ENCODE peak calls at places on chromosomes 3 and 15, in six cellular contexts. U, X, O, Q, Z and E are unnamed samples.

GRCh38 chr15:31465083-31465955 is 138.7 kb downstream of the KLF13 start:
- DNase-seq in U (no peak), X (no peak), Q (no peak), O (no peak), Z (no peak), E (no peak)

GRCh38 chr3:98534734-98535133 is 3.0 kb downstream of the GPR15 start:
- DNase-seq in U (no peak), Q (no peak), Z (no peak), X (no peak), O (no peak), E (no peak)

GRCh38 chr15:77768107-77768506 is 135.4 kb upstream of the LINGO1 start:
- DNase-seq in Z (no peak), Q (no peak), O (no peak), U (no peak), X (no peak), E (no peak)

GRCh38 chr15:35289029-35289617 is 204.0 kb upstream of the NANOGP8 start:
- DNase-seq in X (peak), O (no peak), U (peak), Z (no peak), Q (peak), E (peak)

GRCh38 chr3:195401959-195402358 is 40.9 kb downstream of the ACAP2 start:
- DNase-seq in Q (peak), O (no peak), Z (no peak), U (no peak), X (no peak), E (no peak)

GRCh38 chr3:4994823-4995499 is 15.7 kb downstream of the BHLHE40 start:
- DNase-seq in O (no peak), Z (no peak), Q (no peak), X (peak), U (peak), E (peak)

GRCh38 chr15:100039994-100040393 is 301.8 kb downstream of the ADAMTS17 start:
- DNase-seq in U (no peak), Q (no peak), Z (no peak), O (no peak), X (no peak), E (no peak)

GRCh38 chr15:41323611-41324010 is 8.8 kb downstream of the OIP5 start:
- DNase-seq in Z (no peak), U (no peak), X (no peak), O (no peak), Q (no peak), E (no peak)

GRCh38 chr15:33194237-33194636 is 277 bp downstream of the FMN1 start:
- DNase-seq in Q (peak), X (peak), U (no peak), O (no peak), Z (no peak), E (no peak)

GRCh38 chr15:87940763-87941162 is 315.8 kb downstream of the NTRK3 start:
- DNase-seq in O (no peak), U (no peak), Z (no peak), Q (no peak), X (no peak), E (no peak)

GRCh38 chr15:41817327-41817726 is 10.6 kb upstream of the JMJD7 start:
- DNase-seq in U (no peak), X (peak), Q (no peak), O (no peak), Z (no peak), E (no peak)

GRCh38 chr3:158789592-158789991 is 12.3 kb upstream of the MFSD1 start:
- DNase-seq in Z (no peak), Q (peak), O (no peak), U (no peak), X (peak), E (peak)

GRCh38 chr15:85837881-85838280 is 43.2 kb upstream of the KLHL25 start:
- DNase-seq in O (no peak), X (no peak), Q (no peak), U (no peak), Z (no peak), E (no peak)

GRCh38 chr15:69524296-69524695 is 71.7 kb downstream of the RPLP1 start:
- DNase-seq in X (no peak), Q (no peak), U (no peak), O (no peak), Z (no peak), E (no peak)

GRCh38 chr3:40268708-40269524 is 40.6 kb upstream of the EIF1B start:
- DNase-seq in Q (no peak), Z (no peak), O (no peak), X (no peak), U (no peak), E (no peak)

GRCh38 chr3:106305127-106305526 is 436.3 kb upstream of the CBLB start:
- DNase-seq in X (no peak), U (no peak), O (no peak), Q (no peak), Z (no peak), E (no peak)

GRCh38 chr3:104952587-104952986 is 414.1 kb upstream of the ALCAM start:
- DNase-seq in Z (no peak), U (no peak), X (no peak), Q (no peak), O (no peak), E (no peak)

GRCh38 chr15:66586155-66586976 is 20.6 kb upstream of the LCTL start:
- DNase-seq in Z (no peak), U (no peak), Q (no peak), X (no peak), O (no peak), E (no peak)

GRCh38 chr3:108486910-108487309 is 23.5 kb downstream of the MYH15 start:
- DNase-seq in Z (no peak), Q (peak), O (no peak), U (no peak), X (no peak), E (no peak)

GRCh38 chr3:151226088-151226563 is 23.1 kb upstream of the GPR171 start:
- DNase-seq in Z (no peak), X (no peak), O (no peak), Q (no peak), U (no peak), E (peak)

GRCh38 chr3:67083277-67083676 is 85.2 kb downstream of the KBTBD8 start:
- DNase-seq in Q (no peak), U (no peak), X (no peak), O (no peak), Z (peak), E (no peak)

GRCh38 chr3:53243165-53243564 is 12.7 kb downstream of the TKT start:
- DNase-seq in Z (no peak), Q (peak), U (no peak), X (no peak), O (no peak), E (no peak)

GRCh38 chr3:4986611-4987373 is 7.6 kb downstream of the BHLHE40 start:
- DNase-seq in X (peak), Z (no peak), O (peak), Q (peak), U (peak), E (peak)

GRCh38 chr3:63343674-63344073 is 65.6 kb downstream of the SYNPR start:
- DNase-seq in U (peak), X (peak), Q (peak), Z (peak), O (peak), E (peak)

GRCh38 chr3:151816091-151816604 is 2.2 kb downstream of the AADAC start:
- DNase-seq in U (no peak), Q (no peak), O (no peak), Z (no peak), X (peak), E (peak)

GRCh38 chr3:45479627-45480026 is 91.3 kb downstream of the LARS2 start:
- DNase-seq in Q (no peak), U (no peak), O (no peak), X (no peak), Z (no peak), E (peak)

GRCh38 chr15:99683000-99683670 is 50.1 kb downstream of the LYSMD4 start:
- DNase-seq in X (no peak), U (no peak), Q (no peak), O (no peak), Z (no peak), E (no peak)

GRCh38 chr3:115581347-115582135 is 41.8 kb upstream of the GAP43 start:
- DNase-seq in Q (no peak), O (no peak), Z (no peak), X (no peak), U (no peak), E (no peak)

GRCh38 chr15:81511160-81511559 is 137.1 kb upstream of the TMC3 start:
- DNase-seq in Z (no peak), U (no peak), X (no peak), O (no peak), Q (no peak), E (no peak)

GRCh38 chr15:56207711-56208110 is 36.0 kb downstream of the RFX7 start:
- DNase-seq in X (no peak), Q (no peak), U (no peak), Z (peak), O (no peak), E (no peak)

GRCh38 chr3:8324727-8325126 is 176.9 kb upstream of the LMCD1 start:
- DNase-seq in X (no peak), U (peak), Q (peak), O (no peak), Z (no peak), E (peak)

GRCh38 chr15:64525828-64526530 is 65.6 kb downstream of the ZNF609 start:
- DNase-seq in U (no peak), Z (no peak), X (no peak), O (no peak), Q (no peak), E (no peak)

GRCh38 chr15:90535254-90535653 is 5.5 kb downstream of the CRTC3 start:
- DNase-seq in U (no peak), O (no peak), Z (no peak), Q (no peak), X (no peak), E (no peak)

GRCh38 chr15:90540768-90541167 is 11.0 kb downstream of the CRTC3 start:
- DNase-seq in Q (peak), O (no peak), Z (no peak), U (no peak), X (peak), E (no peak)

GRCh38 chr15:90545095-90545494 is 15.4 kb downstream of the CRTC3 start:
- DNase-seq in Z (no peak), Q (no peak), X (no peak), O (no peak), U (no peak), E (no peak)

DNA sequence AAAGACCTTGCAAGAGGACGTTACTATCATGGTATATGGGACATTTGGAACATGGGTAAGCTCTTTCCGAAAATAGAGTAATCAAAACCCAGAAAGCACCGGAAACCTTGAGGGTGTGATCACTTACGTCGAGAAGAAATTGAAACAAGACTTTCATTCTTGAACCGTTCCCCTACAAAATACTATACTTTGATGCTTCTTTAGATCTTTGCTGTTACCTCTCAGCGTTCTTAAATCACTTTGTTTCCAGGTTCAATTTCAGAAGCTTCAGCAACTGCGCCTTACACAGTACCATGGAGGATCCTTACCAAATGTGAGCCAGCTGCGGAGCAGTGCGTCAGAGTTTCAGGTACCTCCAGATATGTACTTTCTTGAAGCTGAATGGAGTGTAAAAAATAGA is 10.1 kb downstream of the CRTC3 start:
- DNase-seq in U (no peak), Z (no peak), X (no peak), Q (no peak), O (no peak), E (no peak)
- TF ChIP-seq JUND in U (no peak), Z (no peak), X (no peak), Q (no peak), O (no peak), E (no peak)

DNA sequence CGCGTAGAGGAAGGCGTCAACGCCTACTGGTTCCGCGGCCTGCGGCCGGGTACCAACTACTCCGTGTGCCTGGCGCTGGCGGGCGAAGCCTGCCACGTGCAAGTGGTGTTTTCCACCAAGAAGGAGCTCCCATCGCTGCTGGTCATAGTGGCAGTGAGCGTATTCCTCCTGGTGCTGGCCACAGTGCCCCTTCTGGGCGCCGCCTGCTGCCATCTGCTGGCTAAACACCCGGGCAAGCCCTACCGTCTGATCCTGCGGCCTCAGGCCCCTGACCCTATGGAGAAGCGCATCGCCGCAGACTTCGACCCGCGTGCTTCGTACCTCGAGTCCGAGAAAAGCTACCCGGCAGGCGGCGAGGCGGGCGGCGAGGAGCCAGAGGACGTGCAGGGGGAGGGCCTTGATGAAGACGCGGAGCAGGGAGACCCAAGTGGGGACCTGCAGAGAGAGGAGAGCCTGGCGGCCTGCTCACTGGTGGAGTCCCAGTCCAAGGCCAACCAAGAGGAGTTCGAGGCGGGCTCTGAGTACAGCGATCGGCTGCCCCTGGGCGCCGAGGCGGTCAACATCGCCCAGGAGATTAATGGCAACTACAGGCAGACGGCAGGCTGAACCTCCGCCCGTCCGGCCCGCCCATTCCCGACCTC is 4.1 kb downstream of the ISLR2 start:
- DNase-seq in X (no peak), Q (no peak), O (no peak), U (no peak), Z (no peak), E (no peak)
- TF ChIP-seq JUND in X (no peak), Q (no peak), O (no peak), U (no peak), Z (no peak), E (no peak)

GRCh38 chr3:41330465-41330864 is 131.2 kb downstream of the CTNNB1 start:
- DNase-seq in U (no peak), O (no peak), Z (no peak), Q (no peak), X (no peak), E (no peak)
- TF ChIP-seq JUND in U (no peak), O (no peak), Z (no peak), Q (no peak), X (no peak), E (no peak)

DNA sequence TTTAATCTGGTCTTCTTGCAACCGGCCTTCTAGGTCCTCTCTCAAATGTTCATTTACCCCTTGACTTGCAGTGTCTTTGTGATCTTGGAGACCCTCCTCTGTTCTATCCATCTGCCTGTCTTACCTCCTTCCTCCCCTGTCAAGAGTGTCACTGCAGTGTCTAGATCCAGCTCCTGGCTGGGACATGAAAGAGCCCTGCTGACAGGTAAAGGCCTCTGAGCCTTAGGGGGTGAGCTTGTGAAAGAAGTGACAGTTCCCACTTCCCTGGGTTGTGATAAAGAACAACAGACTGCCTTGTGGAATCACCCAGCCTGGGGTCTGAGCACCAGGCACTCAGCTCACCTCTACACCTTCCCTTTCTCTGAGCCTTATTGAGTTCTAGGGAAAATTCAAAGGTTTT is 68.0 kb downstream of the CDC25A start:
- DNase-seq in Z (no peak), X (no peak), U (no peak), O (no peak), Q (no peak), E (no peak)
- TF ChIP-seq JUND in Z (no peak), X (no peak), U (no peak), O (no peak), Q (no peak), E (no peak)

GRCh38 chr3:197478746-197479668 is 76.8 kb downstream of the BDH1 start:
- DNase-seq in Z (no peak), U (no peak), Q (no peak), O (no peak), X (no peak), E (no peak)

GRCh38 chr3:197480320-197480719 is 75.4 kb downstream of the BDH1 start:
- DNase-seq in Q (no peak), O (no peak), X (no peak), Z (no peak), U (no peak), E (no peak)

GRCh38 chr3:197484204-197484901 is 71.4 kb downstream of the BDH1 start:
- DNase-seq in Q (no peak), U (no peak), X (no peak), O (no peak), Z (no peak), E (no peak)

GRCh38 chr3:197485143-197485542 is 70.6 kb downstream of the BDH1 start:
- DNase-seq in Z (no peak), O (no peak), X (no peak), Q (peak), U (no peak), E (no peak)

GRCh38 chr3:197482001-197482400 is 73.8 kb downstream of the BDH1 start:
- DNase-seq in Q (no peak), X (no peak), Z (no peak), U (no peak), O (no peak), E (no peak)
- TF ChIP-seq JUND in Q (no peak), X (no peak), Z (no peak), U (no peak), O (peak), E (no peak)

GRCh38 chr3:12993022-12993622 is 80.1 kb downstream of the IQSEC1 start:
- DNase-seq in X (peak), O (peak), Z (no peak), U (no peak), Q (peak), E (peak)
- TF ChIP-seq JUND in X (no peak), O (no peak), Z (no peak), U (no peak), Q (no peak), E (no peak)

GRCh38 chr3:18559323-18559972 is 134.3 kb upstream of the SATB1 start:
- DNase-seq in U (peak), X (no peak), Z (no peak), O (peak), Q (peak), E (peak)
- TF ChIP-seq JUND in U (no peak), X (no peak), Z (no peak), O (peak), Q (no peak), E (no peak)